ENCODE peak calls at places on chromosomes 12 and 14, in six cellular contexts. B, W, I, Y, E and F are unnamed samples.

GRCh38 chr12:117857632-117858274 is 111.0 kb downstream of the KSR2 start:
- DNase-seq in B (no peak), W (peak), I (no peak), Y (no peak), E (peak), F (peak)

GRCh38 chr14:51410846-51411245 is 170.8 kb downstream of the TMX1 start:
- DNase-seq in B (no peak), W (no peak), I (no peak), Y (no peak), E (no peak), F (no peak)

GRCh38 chr14:68639518-68640292 is 153.2 kb downstream of the ZFP36L1 start:
- DNase-seq in B (peak), W (no peak), I (no peak), Y (no peak), E (peak), F (no peak)

GRCh38 chr14:49870908-49871307 is 18.3 kb upstream of the NEMF start:
- DNase-seq in B (no peak), W (no peak), I (no peak), Y (no peak), E (no peak), F (no peak)

GRCh38 chr12:14756331-14757143 is 46.7 kb downstream of the WBP11 start:
- DNase-seq in B (no peak), W (no peak), I (no peak), Y (no peak), E (no peak), F (peak)

GRCh38 chr12:57939291-57939690 is 2.1 kb upstream of the ATP23 start:
- DNase-seq in B (no peak), W (no peak), I (no peak), Y (no peak), E (peak), F (peak)

GRCh38 chr14:68621400-68622365 is 171.2 kb downstream of the ZFP36L1 start:
- DNase-seq in B (no peak), W (no peak), I (no peak), Y (peak), E (peak), F (peak)

GRCh38 chr14:47715330-47715729 is 39.9 kb upstream of the MDGA2 start:
- DNase-seq in B (no peak), W (no peak), I (no peak), Y (peak), E (peak), F (no peak)

GRCh38 chr12:91379051-91379775 is 196.6 kb upstream of the DCN start:
- DNase-seq in B (no peak), W (no peak), I (no peak), Y (no peak), E (no peak), F (no peak)

GRCh38 chr12:112380663-112381420 is 1.4 kb downstream of the HECTD4 start:
- DNase-seq in B (peak), W (peak), I (no peak), Y (no peak), E (no peak), F (no peak)

GRCh38 chr14:35403085-35403396 is 1.5 kb downstream of the NFKBIA start:
- DNase-seq in B (peak), W (peak), I (no peak), Y (no peak), E (peak), F (peak)

GRCh38 chr12:130286041-130286440 is 51.6 kb upstream of the PIWIL1 start:
- DNase-seq in B (no peak), W (no peak), I (no peak), Y (no peak), E (no peak), F (no peak)

GRCh38 chr14:79502101-79502750 is 709.1 kb downstream of the DIO2 start:
- DNase-seq in B (no peak), W (no peak), I (no peak), Y (no peak), E (no peak), F (no peak)

GRCh38 chr14:92651106-92651792 is 97.2 kb downstream of the LGMN start:
- DNase-seq in B (peak), W (no peak), I (no peak), Y (no peak), E (no peak), F (no peak)

GRCh38 chr14:20489093-20489994 is 16.0 kb upstream of the RNASE10 start:
- DNase-seq in B (no peak), W (no peak), I (no peak), Y (no peak), E (peak), F (peak)

GRCh38 chr14:55911794-55912193 is 206.4 kb upstream of the PELI2 start:
- DNase-seq in B (no peak), W (no peak), I (no peak), Y (peak), E (peak), F (no peak)

GRCh38 chr12:93376436-93377251 is 1.1 kb upstream of the NUDT4 start:
- DNase-seq in B (no peak), W (peak), I (no peak), Y (no peak), E (peak), F (peak)

GRCh38 chr12:21324551-21324950 is 10.2 kb downstream of the SLCO1A2 start:
- DNase-seq in B (no peak), W (no peak), I (no peak), Y (no peak), E (no peak), F (no peak)

GRCh38 chr12:109523071-109523470 is 45.6 kb downstream of the UBE3B start:
- DNase-seq in B (no peak), W (no peak), I (no peak), Y (no peak), E (no peak), F (no peak)

GRCh38 chr12:5083955-5084849 is 40.5 kb downstream of the KCNA5 start:
- DNase-seq in B (no peak), W (peak), I (no peak), Y (no peak), E (peak), F (peak)

GRCh38 chr12:29023436-29024076 is 125.5 kb upstream of the FAR2 start:
- DNase-seq in B (no peak), W (no peak), I (no peak), Y (no peak), E (no peak), F (peak)

GRCh38 chr14:95537298-95538089 is 2.6 kb downstream of the GLRX5 start:
- DNase-seq in B (no peak), W (no peak), I (no peak), Y (no peak), E (no peak), F (no peak)
- H3K4me3 ChIP-seq in B (no peak), W (no peak), I (no peak), Y (no peak), E (no peak), F (no peak)

DNA sequence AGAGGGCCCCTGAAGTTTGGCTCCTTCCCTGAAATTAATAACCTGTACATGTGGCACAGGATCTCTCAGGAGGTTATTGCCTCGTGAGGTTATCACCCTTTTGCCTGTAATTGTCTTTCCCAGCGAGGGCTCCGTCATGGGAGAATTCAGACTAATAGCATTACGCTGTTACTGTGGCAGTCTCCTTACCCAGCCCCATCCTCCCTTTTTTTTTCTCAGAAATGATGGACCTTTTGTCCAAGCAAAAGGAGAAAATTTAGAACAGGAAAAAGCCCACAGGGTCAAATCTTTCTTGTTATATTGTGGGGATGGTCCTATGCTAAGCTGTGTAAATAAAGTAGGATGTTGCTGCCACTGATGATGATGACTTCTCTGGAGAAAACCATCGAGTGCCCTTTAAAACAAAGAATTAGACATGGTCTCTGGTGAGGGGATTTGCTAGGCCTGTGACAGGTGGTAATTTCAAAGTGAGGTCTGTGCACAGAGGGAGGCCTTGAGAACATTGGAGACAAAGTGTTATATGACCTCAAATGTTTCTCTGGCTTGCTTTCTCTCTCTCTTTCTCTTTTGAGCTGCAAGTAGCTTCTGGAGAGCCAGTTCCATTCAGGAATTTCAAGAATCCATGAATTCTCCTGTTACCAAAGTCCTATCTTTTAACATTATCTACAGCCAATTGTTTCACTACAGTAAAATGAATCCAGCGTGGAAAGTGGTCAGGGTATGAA is 357.2 kb downstream of the BMP4 start:
- DNase-seq in B (no peak), W (no peak), I (no peak), Y (no peak), E (no peak), F (no peak)
- H3K4me3 ChIP-seq in B (no peak), W (no peak), I (no peak), Y (no peak), E (no peak), F (no peak)

GRCh38 chr14:28783593-28784143 is 17.1 kb downstream of the FOXG1 start:
- DNase-seq in B (no peak), W (no peak), I (no peak), Y (no peak), E (no peak), F (no peak)

GRCh38 chr14:28785096-28785952 is 18.7 kb downstream of the FOXG1 start:
- DNase-seq in B (no peak), W (no peak), I (no peak), Y (no peak), E (no peak), F (no peak)

GRCh38 chr14:28780843-28781503 is 14.4 kb downstream of the FOXG1 start:
- DNase-seq in B (no peak), W (no peak), I (no peak), Y (no peak), E (no peak), F (no peak)

GRCh38 chr14:28779416-28779941 is 12.9 kb downstream of the FOXG1 start:
- DNase-seq in B (no peak), W (no peak), I (no peak), Y (no peak), E (no peak), F (no peak)

DNA sequence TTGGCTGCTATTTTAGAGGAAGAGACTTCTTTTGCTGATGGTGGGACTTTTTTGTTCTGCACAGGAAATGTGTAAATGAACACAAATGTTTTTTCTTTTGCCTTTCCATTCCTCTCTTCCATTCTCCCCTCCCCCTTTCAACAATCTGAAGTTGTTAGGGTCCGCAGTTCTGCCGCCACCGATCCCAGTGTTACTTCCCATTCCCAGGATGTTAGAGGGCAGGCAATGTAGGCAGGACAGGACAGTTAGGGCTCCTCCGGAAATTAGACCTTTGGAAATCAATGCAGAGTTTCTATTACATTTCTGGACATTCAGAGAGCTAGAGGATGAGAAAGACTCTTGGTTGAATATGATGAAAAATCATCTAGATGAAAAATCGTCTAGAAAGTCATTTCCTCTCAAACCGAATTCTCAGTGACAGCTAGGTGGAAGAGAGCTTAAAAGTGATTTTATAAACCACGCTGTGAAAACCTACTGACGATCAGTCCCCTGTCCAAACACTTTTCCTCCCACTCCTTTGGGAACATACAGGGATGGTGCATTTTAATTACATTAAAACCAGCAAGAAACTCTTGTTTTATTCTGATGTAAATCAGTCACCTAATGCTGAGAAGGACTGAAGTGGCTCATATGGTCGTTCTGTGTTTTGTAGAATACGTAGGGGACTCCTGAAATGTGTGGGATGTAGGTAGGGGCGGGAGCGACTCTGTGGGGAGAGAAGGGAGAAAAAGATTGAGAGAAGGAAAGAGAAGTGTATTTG is 17.9 kb downstream of the FOXG1 start:
- DNase-seq in B (no peak), W (no peak), I (no peak), Y (no peak), E (no peak), F (no peak)
- H3K4me3 ChIP-seq in B (no peak), W (no peak), I (peak), Y (peak), E (peak), F (peak)

DNA sequence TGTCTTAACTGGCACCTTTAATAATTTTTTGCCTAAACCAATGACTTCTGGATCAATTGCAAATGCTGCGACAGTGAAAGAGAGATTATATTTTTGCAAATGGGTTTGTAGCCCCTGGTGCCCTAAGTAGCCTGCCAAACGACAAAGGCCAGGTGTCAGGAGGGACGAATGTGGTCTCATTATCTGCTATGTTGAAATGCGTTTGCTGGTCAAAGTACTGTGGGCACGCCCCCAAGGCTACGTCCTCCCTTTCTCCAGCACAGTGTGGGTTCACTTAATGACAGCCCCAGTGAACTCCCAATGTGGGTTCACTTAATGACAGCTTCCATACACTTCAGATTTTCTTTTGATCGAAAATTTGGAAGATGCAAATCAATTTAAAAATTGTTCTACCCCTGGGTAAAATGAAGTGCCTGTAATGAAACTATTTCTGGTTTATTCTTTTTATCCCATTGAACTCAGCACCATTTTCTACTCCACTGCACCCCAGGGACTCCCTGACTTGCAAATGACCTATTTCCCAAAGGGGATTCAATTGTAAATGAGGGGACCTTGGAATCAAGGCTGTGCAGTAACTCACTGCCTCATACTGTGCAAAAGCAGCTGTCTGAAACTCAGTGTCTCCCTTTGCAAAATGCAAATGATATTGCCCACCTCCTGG is 1.4 kb downstream of the SERPINA11 start:
- DNase-seq in B (no peak), W (no peak), I (no peak), Y (no peak), E (no peak), F (no peak)
- H3K4me3 ChIP-seq in B (no peak), W (no peak), I (no peak), Y (no peak), E (no peak), F (no peak)

GRCh38 chr14:101820283-101820798 is 58.8 kb downstream of the PPP2R5C start:
- DNase-seq in B (no peak), W (no peak), I (no peak), Y (no peak), E (no peak), F (no peak)
- H3K4me3 ChIP-seq in B (no peak), W (no peak), I (no peak), Y (no peak), E (no peak), F (no peak)

GRCh38 chr14:100359881-100360280 is 36.7 kb downstream of the SLC25A47 start:
- DNase-seq in B (no peak), W (peak), I (no peak), Y (no peak), E (peak), F (peak)

GRCh38 chr14:100362311-100362927 is 39.3 kb downstream of the SLC25A47 start:
- DNase-seq in B (no peak), W (no peak), I (no peak), Y (no peak), E (no peak), F (no peak)

GRCh38 chr14:100358396-100358795 is 35.3 kb downstream of the SLC25A47 start:
- DNase-seq in B (no peak), W (no peak), I (no peak), Y (no peak), E (no peak), F (no peak)

GRCh38 chr14:100361626-100362025 is 38.5 kb downstream of the SLC25A47 start:
- DNase-seq in B (no peak), W (no peak), I (no peak), Y (no peak), E (no peak), F (no peak)

GRCh38 chr14:100359111-100359510 is 36.0 kb downstream of the SLC25A47 start:
- DNase-seq in B (no peak), W (no peak), I (no peak), Y (no peak), E (no peak), F (no peak)
- H3K4me3 ChIP-seq in B (no peak), W (no peak), I (no peak), Y (no peak), E (no peak), F (no peak)

DNA sequence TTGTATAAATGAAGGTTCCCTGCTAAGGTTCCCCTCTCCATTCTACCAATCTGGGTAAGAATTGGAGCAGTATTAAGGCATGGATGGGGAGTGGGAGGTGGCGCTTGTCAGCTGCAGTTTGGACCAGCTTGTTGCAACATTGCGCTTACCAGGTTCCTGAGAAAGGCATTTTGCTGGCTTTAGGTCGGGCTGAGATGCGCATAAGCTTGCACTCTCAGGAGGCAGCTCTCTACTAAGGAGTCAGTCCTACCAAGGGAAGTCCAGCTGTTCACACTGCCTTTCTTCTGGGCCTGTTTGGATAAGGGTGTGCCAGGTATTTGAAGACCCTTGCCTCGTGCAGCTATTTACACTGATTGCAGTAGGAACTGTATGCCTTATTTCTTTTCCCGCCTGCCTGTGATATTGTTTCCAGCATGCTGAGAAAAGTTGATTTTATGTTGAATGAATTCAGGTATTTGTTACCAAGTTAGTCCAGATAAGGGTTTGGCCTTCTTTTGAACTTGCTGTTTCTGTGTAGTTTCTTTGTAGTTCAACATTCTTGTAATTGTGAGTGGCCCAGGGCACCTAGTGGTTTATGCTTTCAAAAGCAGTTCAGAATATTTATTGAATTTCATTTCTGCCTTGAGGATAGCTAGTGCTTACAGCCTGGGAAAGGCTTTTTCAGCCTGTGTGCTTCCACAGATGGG is 2.6 kb downstream of the MLEC start:
- DNase-seq in B (no peak), W (no peak), I (no peak), Y (no peak), E (no peak), F (no peak)
- H3K4me3 ChIP-seq in B (no peak), W (no peak), I (peak), Y (peak), E (no peak), F (peak)

GRCh38 chr12:6450091-6450868 is 1.6 kb upstream of the TAPBPL start:
- DNase-seq in B (no peak), W (no peak), I (no peak), Y (no peak), E (no peak), F (no peak)
- H3K4me3 ChIP-seq in B (no peak), W (no peak), I (peak), Y (peak), E (peak), F (peak)

DNA sequence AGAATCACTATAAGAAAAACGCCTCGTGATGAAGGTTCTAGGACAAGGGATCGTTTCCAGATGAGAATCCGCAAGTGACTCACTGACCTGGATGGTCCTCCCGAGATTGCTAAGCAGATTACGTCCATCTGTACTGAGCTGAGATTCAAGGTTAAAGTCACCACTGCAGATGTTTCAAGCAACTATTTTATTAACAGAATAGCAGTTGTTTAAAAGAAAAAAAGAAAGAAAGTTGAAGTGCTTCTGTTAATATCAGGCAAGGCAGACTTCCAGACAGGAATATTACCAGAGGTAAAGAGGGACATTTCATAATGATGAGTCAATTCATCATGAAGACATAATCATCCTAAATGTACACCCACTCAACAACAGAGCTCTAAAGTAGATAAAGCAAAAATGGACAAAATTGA is 17.9 kb downstream of the PXN start:
- DNase-seq in B (no peak), W (no peak), I (no peak), Y (peak), E (peak), F (peak)
- H3K4me3 ChIP-seq in B (no peak), W (no peak), I (no peak), Y (no peak), E (no peak), F (no peak)

GRCh38 chr14:77139022-77139421 is 2.6 kb downstream of the ZDHHC22 start:
- DNase-seq in B (peak), W (no peak), I (no peak), Y (no peak), E (no peak), F (no peak)

GRCh38 chr14:77140343-77140936 is 1.2 kb downstream of the ZDHHC22 start:
- DNase-seq in B (peak), W (no peak), I (no peak), Y (no peak), E (no peak), F (no peak)

GRCh38 chr14:77141592-77142288 is at the start of gene ZDHHC22:
- DNase-seq in B (no peak), W (no peak), I (no peak), Y (no peak), E (no peak), F (no peak)

GRCh38 chr14:77140937-77141591 is 527 bp downstream of the ZDHHC22 start:
- DNase-seq in B (peak), W (peak), I (no peak), Y (no peak), E (peak), F (peak)

GRCh38 chr14:77139540-77140342 is 1.9 kb downstream of the ZDHHC22 start:
- DNase-seq in B (peak), W (no peak), I (no peak), Y (no peak), E (peak), F (peak)
- H3K4me3 ChIP-seq in B (no peak), W (no peak), I (no peak), Y (no peak), E (no peak), F (no peak)